ENCODE peak calls at places on chromosomes 11 and 22, in six cellular contexts. Z is AG10803, K is kidney, B is AG04450, A is PC-3, T is ovary. F is an unnamed sample.

GRCh38 chr11:8584511-8584910 is 9.5 kb downstream of the STK33 start:
- DNase-seq in Z (no peak), T (no peak), A (no peak), B (no peak), K (no peak), F (no peak)

GRCh38 chr11:86918943-86919342 is 36.3 kb downstream of the FZD4 start:
- DNase-seq in Z (no peak), K (no peak), A (no peak), B (no peak), T (no peak), F (peak; percentile 34)

GRCh38 chr11:100543386-100543785 is 143.7 kb upstream of the ARHGAP42 start:
- DNase-seq in B (no peak), K (no peak), T (no peak), A (no peak), Z (no peak), F (no peak)

GRCh38 chr11:44764583-44764982 is 37.8 kb downstream of the TSPAN18 start:
- DNase-seq in A (no peak), Z (no peak), T (no peak), K (no peak), B (no peak), F (no peak)

GRCh38 chr11:45904309-45904915 is 2.7 kb downstream of the FREY1 start:
- DNase-seq in Z (no peak), T (no peak), A (no peak), B (no peak), K (no peak), F (no peak)

GRCh38 chr11:112156153-112156552 is 7.7 kb downstream of the IL18 start:
- DNase-seq in A (no peak), B (no peak), T (no peak), Z (no peak), K (no peak), F (peak; percentile 16)

GRCh38 chr11:134124660-134125451 is 56.0 kb downstream of the JAM3 start:
- DNase-seq in T (peak; percentile 38), A (no peak), Z (peak; percentile 36), B (no peak), K (peak; percentile 83), F (peak; percentile 66)

GRCh38 chr22:49587987-49588386 is 239.7 kb downstream of the BRD1 start:
- DNase-seq in Z (no peak), B (no peak), A (no peak), K (peak; percentile 50), T (no peak), F (no peak)

GRCh38 chr11:72306186-72306585 is 62.2 kb upstream of the PHOX2A start:
- DNase-seq in K (no peak), Z (no peak), A (no peak), T (no peak), B (no peak), F (no peak)

GRCh38 chr22:37340331-37341262 is 58.3 kb downstream of the CYTH4 start:
- DNase-seq in K (no peak), B (no peak), A (peak; percentile 0), T (no peak), Z (no peak), F (no peak)

GRCh38 chr11:61293869-61294716 is 1.0 kb downstream of the VWCE start:
- DNase-seq in B (no peak), T (peak; percentile 84), Z (peak; percentile 25), K (peak; percentile 87), A (peak; percentile 22), F (peak; percentile 66)

GRCh38 chr22:17105143-17106129 is 15.7 kb downstream of the TMEM121B start:
- DNase-seq in K (no peak), T (no peak), Z (no peak), B (no peak), A (no peak), F (no peak)

GRCh38 chr22:20039683-20040325 is 18.9 kb downstream of the TANGO2 start:
- DNase-seq in T (no peak), Z (no peak), B (no peak), A (no peak), K (no peak), F (no peak)

GRCh38 chr22:37601540-37602442 is 6.8 kb upstream of the GGA1 start:
- DNase-seq in Z (peak; percentile 67), K (no peak), B (no peak), T (no peak), A (peak; percentile 62), F (peak; percentile 50)

GRCh38 chr22:27581241-27581640 is 220.3 kb downstream of the MN1 start:
- DNase-seq in B (no peak), A (no peak), Z (no peak), K (no peak), T (no peak), F (no peak)
- H3K4me3 ChIP-seq in B (no peak overlapping the region), A (no peak overlapping the region), Z (no peak overlapping the region), K (no peak overlapping the region), T (no peak overlapping the region), F (no peak overlapping the region)

DNA sequence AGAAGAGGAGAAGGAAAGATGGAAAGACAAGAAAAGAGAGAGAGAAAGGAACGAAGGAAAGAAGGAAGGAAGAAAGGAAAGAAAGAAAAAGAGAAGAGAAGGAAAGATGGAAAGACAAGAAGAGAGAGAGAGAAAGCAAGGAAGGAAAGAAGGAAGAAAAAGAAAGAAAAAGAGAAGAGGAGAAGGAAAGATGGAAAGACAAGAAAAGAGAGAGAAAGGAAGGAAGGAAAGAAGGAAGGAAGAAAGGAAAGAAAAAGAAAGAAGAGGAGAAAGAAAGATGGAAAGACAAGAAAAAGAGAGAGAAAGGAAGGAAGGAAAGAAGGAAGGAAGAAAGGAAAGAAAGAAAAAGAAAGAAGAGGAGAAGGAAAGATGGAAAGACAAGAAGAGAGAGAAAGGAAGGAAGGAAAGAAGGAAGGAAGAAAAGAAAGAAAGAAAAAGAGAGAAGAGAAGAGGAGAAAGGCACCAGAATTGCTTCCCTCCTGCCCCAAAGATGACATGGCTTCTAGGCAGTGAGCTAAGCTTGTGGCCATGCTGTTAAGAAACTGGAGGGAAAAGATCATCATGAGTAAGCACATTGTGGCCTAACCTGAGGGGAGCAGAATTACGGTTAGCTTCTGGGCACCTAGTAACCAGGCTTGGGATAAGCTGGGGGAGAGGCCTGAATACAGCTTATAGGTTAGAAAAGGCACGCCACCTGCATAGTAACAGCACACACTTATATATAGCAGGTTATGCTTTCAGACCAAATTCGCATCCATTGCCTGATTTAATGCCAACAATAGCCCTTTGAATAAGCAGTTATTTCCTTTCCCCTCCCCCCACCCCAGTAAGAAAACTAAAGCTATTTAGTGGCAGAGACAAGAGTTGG is 2.3 kb upstream of the ST3GAL4 start:
- DNase-seq in K (no peak), B (no peak), A (peak; percentile 88), Z (peak; percentile 66), T (peak; percentile 15), F (peak; percentile 57)
- H3K4me3 ChIP-seq in K (peak overlapping the region; percentile 12), B (no peak overlapping the region), A (peak overlapping the region; percentile 10), Z (peak overlapping the region; percentile 7), T (no peak overlapping the region), F (no peak overlapping the region)

DNA sequence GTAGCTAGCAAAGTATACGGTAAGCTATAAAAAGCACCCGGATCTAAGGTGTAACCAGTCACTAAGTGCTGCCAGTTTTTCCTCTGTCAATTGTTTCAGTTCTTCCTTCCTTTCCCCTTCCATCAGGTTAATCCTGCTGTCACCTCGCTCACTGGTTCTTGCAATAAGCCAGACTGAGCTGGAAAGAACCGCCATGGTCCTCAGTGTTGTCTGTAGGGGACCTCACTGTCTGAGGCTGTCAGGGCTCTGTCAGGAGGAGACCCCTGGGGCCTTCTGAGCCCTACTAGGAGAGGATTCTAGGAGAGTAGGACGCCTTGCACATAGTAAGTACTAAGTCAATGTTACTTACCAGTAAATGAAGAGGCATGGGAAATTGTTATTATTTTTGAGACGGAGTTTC is 1.4 kb upstream of the TBC1D22A start:
- DNase-seq in K (no peak), T (no peak), A (no peak), B (no peak), Z (no peak), F (no peak)
- H3K4me3 ChIP-seq in K (peak overlapping the region; percentile 83), T (no peak overlapping the region), A (peak overlapping the region; percentile 100), B (peak overlapping the region; percentile 100), Z (peak overlapping the region; percentile 97), F (no peak overlapping the region)

GRCh38 chr22:29154364-29155048 is 51.2 kb upstream of the EMID1 start:
- DNase-seq in B (peak; percentile 15), A (peak; percentile 64), T (peak; percentile 86), K (peak; percentile 89), Z (peak; percentile 48), F (peak; percentile 64)
- H3K4me3 ChIP-seq in B (peak overlapping the region; percentile 25), A (peak overlapping the region; percentile 26), T (no peak overlapping the region), K (no peak overlapping the region), Z (no peak overlapping the region), F (no peak overlapping the region)

GRCh38 chr11:64915366-64915887 is 1.6 kb downstream of the ATG2A start:
- DNase-seq in T (no peak), K (no peak), B (no peak), Z (no peak), A (no peak), F (no peak)
- H3K4me3 ChIP-seq in T (peak overlapping the region; percentile 99), K (peak overlapping the region; percentile 99), B (peak overlapping the region; percentile 90), Z (peak overlapping the region; percentile 99), A (peak overlapping the region; percentile 89), F (peak overlapping the region; percentile 96)

GRCh38 chr11:40280161-40281054 is 1179.0 kb downstream of the LRRC4C start:
- DNase-seq in B (no peak), A (no peak), T (no peak), Z (no peak), K (no peak), F (no peak)
- H3K4me3 ChIP-seq in B (no peak overlapping the region), A (no peak overlapping the region), T (no peak overlapping the region), Z (no peak overlapping the region), K (no peak overlapping the region), F (no peak overlapping the region)

GRCh38 chr22:45163417-45164216 is at the start of gene NUP50:
- DNase-seq in A (peak; percentile 95), B (peak; percentile 94), Z (peak; percentile 95), T (peak; percentile 95), K (peak; percentile 98), F (peak; percentile 98)

GRCh38 chr22:45163074-45163416 is 680 bp upstream of the NUP50 start:
- DNase-seq in T (peak; percentile 22), B (no peak), A (peak; percentile 18), Z (peak; percentile 57), K (no peak), F (peak; percentile 48)

GRCh38 chr22:45157907-45158306 is 5.8 kb upstream of the NUP50 start:
- DNase-seq in Z (no peak), K (no peak), A (no peak), T (no peak), B (no peak), F (no peak)

GRCh38 chr22:45162531-45162930 is 1.2 kb upstream of the NUP50 start:
- DNase-seq in T (no peak), A (no peak), B (no peak), Z (no peak), K (no peak), F (no peak)

GRCh38 chr22:45159652-45160462 is 3.9 kb upstream of the NUP50 start:
- DNase-seq in Z (no peak), T (no peak), B (no peak), K (no peak), A (peak; percentile 23), F (peak; percentile 58)
- H3K4me3 ChIP-seq in Z (no peak overlapping the region), T (no peak overlapping the region), B (no peak overlapping the region), K (no peak overlapping the region), A (peak overlapping the region; percentile 31), F (no peak overlapping the region)